ENCODE peak calls at places on chromosomes 6 and 20, in four cellular contexts. R is HCT116, C is sigmoid colon, G is IMR-90. L is an unnamed sample.

GRCh38 chr6:112228480-112229332 is 25.7 kb downstream of the LAMA4 start:
- DNase-seq in G (no peak), R (no peak), C (no peak), L (no peak)

GRCh38 chr6:41278699-41279405 is 7.6 kb downstream of the TREM1 start:
- DNase-seq in C (no peak), G (peak), R (peak), L (peak)

GRCh38 chr20:53681352-53682212 is 87.9 kb upstream of the ZNF217 start:
- DNase-seq in R (no peak), G (no peak), C (no peak), L (no peak)

GRCh38 chr20:37615507-37616425 is 78.1 kb upstream of the CTNNBL1 start:
- DNase-seq in G (no peak), R (peak), C (no peak), L (peak)

GRCh38 chr6:101126501-101126900 is 245.4 kb upstream of the ASCC3 start:
- DNase-seq in C (no peak), R (no peak), G (no peak), L (no peak)

GRCh38 chr6:107731422-107732319 is 92.4 kb downstream of the SCML4 start:
- DNase-seq in C (no peak), G (no peak), R (no peak), L (no peak)

GRCh38 chr6:148265058-148265457 is 77.6 kb upstream of the SASH1 start:
- DNase-seq in C (no peak), R (no peak), G (no peak), L (peak)

GRCh38 chr6:4577406-4577805 is 198.8 kb upstream of the CDYL start:
- DNase-seq in C (no peak), R (no peak), G (peak), L (no peak)

GRCh38 chr20:1388706-1389483 is 4.0 kb downstream of the FKBP1A start:
- DNase-seq in C (no peak), R (no peak), G (no peak), L (no peak)

GRCh38 chr6:105402090-105402980 is 547 bp downstream of the PREP start:
- DNase-seq in G (peak), C (peak), R (no peak), L (no peak)

GRCh38 chr6:116562614-116563013 is 8.7 kb upstream of the RWDD1 start:
- DNase-seq in G (no peak), C (no peak), R (no peak), L (no peak)

GRCh38 chr6:141361559-141361958 is 771.2 kb upstream of the GJE1 start:
- DNase-seq in R (no peak), G (no peak), C (no peak), L (no peak)

GRCh38 chr6:8082954-8083858 is 19.0 kb upstream of the BLOC1S5 start:
- DNase-seq in G (peak), C (no peak), R (peak), L (no peak)

GRCh38 chr6:155263373-155264063 is at the start of gene CLDN20:
- DNase-seq in R (no peak), G (no peak), C (no peak), L (no peak)

GRCh38 chr6:170026272-170027110 is 264.4 kb downstream of the DLL1 start:
- DNase-seq in C (peak), R (peak), G (no peak), L (peak)

GRCh38 chr6:148407372-148407771 is 64.7 kb downstream of the SASH1 start:
- DNase-seq in C (no peak), R (no peak), G (peak), L (no peak)

GRCh38 chr20:41499064-41499463 is 119.1 kb downstream of the CHD6 start:
- DNase-seq in R (no peak), C (no peak), G (no peak), L (no peak)

GRCh38 chr6:155444120-155444917 is 11.3 kb downstream of the NOX3 start:
- DNase-seq in G (peak), R (peak), C (no peak), L (no peak)

DNA sequence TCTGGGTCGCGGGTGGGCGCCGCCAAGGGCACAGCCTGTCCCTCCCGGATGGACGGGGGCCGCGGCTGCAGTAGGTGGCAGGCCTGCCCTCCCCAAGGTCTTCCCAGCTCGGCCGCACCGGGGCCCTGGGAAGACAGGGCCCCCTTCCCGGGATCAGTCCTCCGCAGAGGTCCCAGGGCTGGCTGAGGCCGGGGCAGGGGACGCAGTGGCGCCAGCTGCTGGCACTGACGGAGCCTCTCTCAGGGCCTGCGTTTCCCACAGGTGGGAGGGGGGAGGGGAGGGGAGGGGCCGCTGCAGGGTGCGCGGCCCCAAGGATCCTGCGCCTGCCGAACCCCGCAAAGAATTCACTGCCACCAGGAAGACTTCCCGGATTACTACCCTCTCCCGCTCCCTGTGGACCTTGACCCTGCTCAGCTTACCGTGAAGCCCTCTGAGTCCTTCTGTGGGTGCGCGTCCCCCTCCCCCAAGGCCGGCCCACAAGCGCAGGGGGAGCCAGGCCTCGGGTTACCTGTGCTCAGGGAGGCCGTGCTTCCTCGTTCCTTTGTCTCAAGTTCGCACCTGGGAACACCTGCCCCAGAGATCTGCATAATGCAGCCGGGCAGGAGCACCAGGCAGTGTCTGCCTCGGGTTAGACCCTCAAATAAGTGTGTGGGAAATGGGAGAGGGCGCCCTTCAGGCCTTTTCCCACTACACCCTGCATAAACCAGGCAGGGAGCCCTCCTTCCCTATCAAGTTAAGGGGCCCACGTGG is 5.1 kb downstream of the LZTS3 start:
- DNase-seq in R (no peak), C (peak), G (no peak), L (peak)
- TF ChIP-seq POLR2A in R (no peak), C (no peak), G (no peak), L (no peak)

GRCh38 chr6:39090036-39090435 is 24.9 kb downstream of the SAYSD1 start:
- DNase-seq in C (no peak), G (no peak), R (no peak), L (no peak)

GRCh38 chr6:39095578-39095977 is 19.4 kb downstream of the SAYSD1 start:
- DNase-seq in R (no peak), C (no peak), G (no peak), L (no peak)

GRCh38 chr6:39093167-39093708 is 21.7 kb downstream of the SAYSD1 start:
- DNase-seq in G (no peak), C (no peak), R (no peak), L (no peak)

GRCh38 chr6:39091163-39091562 is 23.8 kb downstream of the SAYSD1 start:
- DNase-seq in R (no peak), G (no peak), C (no peak), L (no peak)

GRCh38 chr6:39092124-39092523 is 22.9 kb downstream of the SAYSD1 start:
- DNase-seq in R (no peak), C (no peak), G (no peak), L (no peak)
- TF ChIP-seq CTCF in R (peak), C (no peak), G (no peak), L (no peak)

GRCh38 chr6:57313711-57314471 is 3.5 kb upstream of the PRIM2 start:
- DNase-seq in R (peak), C (peak), G (peak), L (peak)

GRCh38 chr6:57315851-57316250 is 1.6 kb upstream of the PRIM2 start:
- DNase-seq in G (no peak), C (peak), R (no peak), L (no peak)

GRCh38 chr6:57317060-57317943 is at the start of gene PRIM2:
- DNase-seq in R (peak), G (peak), C (peak), L (peak)

GRCh38 chr6:57313009-57313408 is 4.4 kb upstream of the PRIM2 start:
- DNase-seq in R (no peak), C (no peak), G (no peak), L (no peak)

DNA sequence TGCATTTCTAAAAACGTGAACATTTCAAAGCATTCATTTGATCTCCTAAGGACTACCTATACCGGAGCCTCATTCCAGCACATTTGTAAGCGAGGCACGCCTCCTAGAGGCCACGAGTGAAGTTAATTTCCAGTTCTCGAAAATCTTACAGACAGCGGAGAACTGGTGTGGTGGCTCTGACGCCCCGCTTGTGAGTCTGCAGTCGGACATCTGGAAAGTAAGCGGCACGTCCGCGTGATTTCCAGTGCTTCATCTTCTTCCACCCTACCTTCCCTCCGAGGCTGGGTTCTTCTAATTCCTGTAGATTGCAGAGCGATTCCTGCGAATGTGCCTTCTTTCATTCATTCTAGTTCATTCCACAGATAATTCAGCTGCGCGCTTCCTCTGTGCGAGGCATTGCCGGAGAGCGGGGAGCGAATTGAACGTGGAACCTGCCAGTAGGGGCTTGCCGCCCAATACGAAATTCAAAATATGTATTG is 810 bp upstream of the PRIM2 start:
- DNase-seq in R (peak), C (peak), G (peak), L (peak)
- TF ChIP-seq POLR2A in R (peak), C (peak), G (peak), L (peak)

GRCh38 chr6:13428528-13429405 is 58.6 kb downstream of the GFOD1 start:
- DNase-seq in C (no peak), R (no peak), G (no peak), L (no peak)
- TF ChIP-seq CTCF in C (no peak), R (no peak), G (no peak), L (no peak)

DNA sequence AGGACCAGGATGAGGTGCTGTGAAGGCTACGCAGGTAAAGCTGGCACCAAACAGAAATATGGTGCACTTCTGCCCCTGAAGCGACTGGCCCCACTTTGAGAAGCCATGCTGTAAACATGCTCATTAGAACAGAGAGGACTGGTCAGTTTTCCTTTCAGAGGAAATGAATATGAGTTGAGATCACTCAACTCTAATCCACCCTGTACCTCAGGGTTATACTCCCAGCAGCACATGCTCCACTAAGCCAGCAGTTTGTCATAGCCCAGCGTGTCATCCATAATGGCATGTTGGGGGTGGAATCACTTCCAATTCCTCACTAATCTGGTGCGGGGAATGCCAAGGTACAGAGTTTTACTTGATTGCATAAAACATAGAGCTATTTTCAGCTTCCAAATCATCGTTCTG is 98.1 kb downstream of the HIVEP2 start:
- DNase-seq in G (peak), R (no peak), C (no peak), L (no peak)
- TF ChIP-seq POLR2A in G (peak), R (no peak), C (no peak), L (no peak)

GRCh38 chr6:27251672-27252251 is 4.3 kb downstream of the PRSS16 start:
- DNase-seq in G (peak), R (peak), C (no peak), L (peak)
- TF ChIP-seq CTCF in G (peak), R (peak), C (no peak), L (peak)

DNA sequence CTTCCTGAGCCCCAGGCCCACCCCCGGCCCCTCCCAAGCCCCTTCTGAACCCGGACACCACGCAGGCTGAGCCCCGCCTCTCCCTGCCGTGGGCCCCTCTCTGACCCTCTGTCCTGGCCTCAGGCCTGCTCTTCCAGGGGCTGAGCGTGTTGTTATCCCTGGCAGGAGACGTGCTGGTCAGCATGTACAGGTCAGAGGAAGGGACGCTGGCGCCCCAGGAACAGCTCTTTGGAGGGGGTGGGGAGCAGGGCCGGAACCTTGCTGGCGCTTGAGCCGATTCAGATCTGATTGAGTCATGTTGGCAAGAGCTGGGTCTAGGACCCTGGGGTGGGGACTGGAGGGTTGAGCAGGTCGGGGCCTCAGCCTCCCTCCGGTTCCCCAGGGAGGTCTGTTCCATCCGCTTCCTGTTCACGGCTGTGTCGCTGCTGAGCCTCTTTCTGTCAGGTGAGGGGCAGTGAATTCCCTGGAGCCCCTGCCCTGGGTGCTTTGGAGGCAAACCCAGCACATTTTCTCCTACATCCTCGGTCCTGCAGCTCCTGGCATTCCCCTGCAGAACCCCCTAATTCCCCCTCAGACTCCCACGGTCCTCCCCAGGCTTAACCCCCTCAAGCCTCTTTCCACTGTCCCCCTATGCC is 1.9 kb downstream of the SPAG4 start:
- DNase-seq in R (no peak), C (peak), G (peak), L (peak)
- TF ChIP-seq POLR2A in R (no peak), C (no peak), G (no peak), L (no peak)